ENCODE peak calls at places on chromosomes 5 and 9, in nine cellular contexts. Z, O, P, A, T, X, U, G and J are unnamed samples.

GRCh38 chr9:128232811-128233428 is 29.7 kb downstream of the DNM1 start:
- DNase-seq in X (no peak), A (no peak), Z (no peak), G (no peak), O (no peak), U (no peak), P (no peak), T (no peak), J (no peak)

GRCh38 chr9:14062449-14063187 is 251.3 kb downstream of the NFIB start:
- DNase-seq in U (peak), A (no peak), P (no peak), G (no peak), X (no peak), O (no peak), Z (no peak), T (no peak), J (no peak)

GRCh38 chr9:123049589-123050222 is 16.2 kb downstream of the GPR21 start:
- DNase-seq in O (peak), U (no peak), X (no peak), T (no peak), Z (no peak), A (no peak), P (no peak), G (no peak), J (no peak)

GRCh38 chr5:126594676-126595485 is at the start of gene ALDH7A1:
- DNase-seq in U (peak), O (peak), P (peak), X (peak), Z (peak), G (no peak), T (no peak), A (peak), J (peak)

GRCh38 chr9:114588671-114589526 is 1.3 kb downstream of the ATP6V1G1 start:
- DNase-seq in T (no peak), X (no peak), G (no peak), O (no peak), P (no peak), A (peak), U (no peak), Z (no peak), J (no peak)

GRCh38 chr5:40762716-40763115 is 7.0 kb upstream of the TTC33 start:
- DNase-seq in A (no peak), O (no peak), U (no peak), X (no peak), T (no peak), Z (no peak), G (no peak), P (no peak), J (no peak)

GRCh38 chr5:168014423-168014822 is 277.0 kb upstream of the WWC1 start:
- DNase-seq in P (no peak), A (no peak), X (no peak), O (no peak), U (no peak), Z (no peak), T (no peak), G (no peak), J (no peak)

GRCh38 chr9:85425153-85425611 is 316.6 kb downstream of the AGTPBP1 start:
- DNase-seq in T (no peak), A (peak), O (peak), P (peak), X (peak), U (peak), Z (peak), G (peak), J (peak)

GRCh38 chr5:143010335-143010734 is 240.2 kb downstream of the ARHGAP26 start:
- DNase-seq in P (no peak), X (no peak), Z (no peak), G (no peak), T (no peak), U (no peak), A (no peak), O (no peak), J (no peak)

GRCh38 chr9:99181621-99182020 is 40.1 kb downstream of the ALG2 start:
- DNase-seq in Z (no peak), O (no peak), U (no peak), G (peak), T (peak), P (no peak), A (no peak), X (no peak), J (no peak)

GRCh38 chr5:157516626-157517325 is 56.8 kb downstream of the NIPAL4 start:
- DNase-seq in O (no peak), G (no peak), P (no peak), T (no peak), U (no peak), X (no peak), A (no peak), Z (peak), J (no peak)

GRCh38 chr9:36258989-36259315 is 704 bp upstream of the GNE start:
- DNase-seq in Z (no peak), T (no peak), P (no peak), A (no peak), X (no peak), O (no peak), G (no peak), U (no peak), J (no peak)

GRCh38 chr5:115838885-115839518 is 2.4 kb downstream of the ATG12 start:
- DNase-seq in X (peak), O (peak), G (peak), U (peak), P (no peak), A (peak), T (no peak), Z (peak), J (no peak)

GRCh38 chr5:997001-997474 is 11.6 kb upstream of the NKD2 start:
- DNase-seq in T (no peak), G (no peak), X (peak), A (peak), U (no peak), P (no peak), O (peak), Z (peak), J (no peak)

GRCh38 chr5:174459832-174460448 is 264.4 kb upstream of the MSX2 start:
- DNase-seq in P (no peak), O (no peak), X (no peak), T (no peak), A (no peak), U (no peak), Z (no peak), G (no peak), J (no peak)

GRCh38 chr9:123321874-123322770 is 33.9 kb upstream of the CRB2 start:
- DNase-seq in U (no peak), O (no peak), P (no peak), X (no peak), Z (no peak), G (no peak), A (no peak), T (no peak), J (no peak)

GRCh38 chr9:89842267-89842768 is 237.5 kb downstream of the GADD45G start:
- DNase-seq in U (no peak), T (no peak), A (no peak), O (no peak), G (no peak), P (no peak), X (no peak), Z (no peak), J (no peak)

GRCh38 chr9:105254226-105254625 is 9.8 kb downstream of the SLC44A1 start:
- DNase-seq in U (no peak), P (no peak), Z (no peak), X (no peak), G (no peak), O (no peak), T (no peak), A (peak), J (no peak)

GRCh38 chr5:135251099-135251498 is 147.9 kb downstream of the MACROH2A1 start:
- DNase-seq in X (no peak), A (no peak), U (no peak), O (no peak), P (no peak), G (no peak), Z (no peak), T (no peak), J (no peak)

GRCh38 chr5:67092447-67093023 is 104.1 kb downstream of the CD180 start:
- DNase-seq in P (no peak), A (no peak), T (no peak), X (no peak), Z (no peak), G (no peak), U (no peak), O (no peak), J (no peak)

GRCh38 chr9:3992924-3993323 is 306.9 kb downstream of the GLIS3 start:
- DNase-seq in T (no peak), G (no peak), Z (no peak), X (no peak), A (no peak), O (no peak), P (no peak), U (no peak), J (no peak)

GRCh38 chr9:108766786-108767185 is 89.0 kb downstream of the ACTL7B start:
- DNase-seq in O (no peak), Z (no peak), U (no peak), T (no peak), A (no peak), X (no peak), P (no peak), G (no peak), J (no peak)

GRCh38 chr5:172175263-172175719 is 12.7 kb downstream of the STK10 start:
- DNase-seq in X (peak), Z (no peak), G (peak), P (no peak), T (peak), O (peak), A (no peak), U (no peak), J (no peak)

DNA sequence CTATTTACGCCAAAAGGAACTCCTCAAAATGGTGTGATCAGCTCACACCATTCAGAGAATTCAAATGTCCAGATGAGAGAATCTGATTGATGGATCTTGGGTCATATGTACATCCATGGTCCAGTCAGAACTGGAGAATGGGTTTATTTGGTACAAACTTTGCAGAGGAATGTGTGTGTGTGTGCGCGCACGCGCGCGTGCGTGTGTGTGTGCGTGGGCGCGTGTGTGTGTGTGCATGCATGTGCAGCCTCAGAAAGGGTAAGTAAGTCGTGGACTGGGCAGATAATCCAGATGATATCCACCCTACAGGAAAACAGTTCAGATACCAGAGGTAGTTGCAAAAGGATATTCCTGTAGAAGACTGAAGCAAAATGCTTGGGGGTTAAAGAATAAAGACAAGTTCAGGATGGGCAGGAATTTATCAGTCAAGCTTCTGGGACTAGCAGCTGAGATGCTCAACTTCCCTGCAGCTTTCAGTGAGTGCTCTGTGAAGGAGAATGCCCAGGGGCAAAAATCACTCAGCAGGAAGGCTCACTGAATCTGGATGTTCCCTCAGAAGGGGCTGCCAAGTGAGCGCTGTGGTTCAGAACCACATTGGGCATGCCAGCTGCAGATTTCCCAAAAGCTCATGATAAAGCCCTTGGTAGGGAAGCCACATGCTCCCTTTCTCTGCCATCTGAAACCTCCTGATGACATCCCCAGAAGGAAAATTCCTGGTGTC is 440.5 kb upstream of the SGCD start:
- DNase-seq in A (no peak), X (no peak), Z (no peak), T (no peak), O (no peak), P (no peak), U (no peak), G (no peak), J (no peak)
- TF ChIP-seq REST in A (no peak), X (no peak), Z (no peak), T (no peak), O (no peak), P (no peak), U (no peak), G (no peak), J (no peak)

GRCh38 chr9:15146121-15146820 is 160.7 kb downstream of the TTC39B start:
- DNase-seq in P (no peak), U (no peak), G (no peak), O (no peak), A (no peak), T (no peak), X (no peak), Z (no peak), J (no peak)

GRCh38 chr9:15139467-15139866 is 167.5 kb downstream of the TTC39B start:
- DNase-seq in A (peak), P (no peak), Z (no peak), X (no peak), G (no peak), T (no peak), U (no peak), O (no peak), J (no peak)

GRCh38 chr9:15144567-15145174 is 162.3 kb downstream of the TTC39B start:
- DNase-seq in Z (no peak), O (no peak), T (no peak), A (no peak), U (no peak), P (no peak), G (no peak), X (no peak), J (peak)

GRCh38 chr9:15147471-15147870 is 159.5 kb downstream of the TTC39B start:
- DNase-seq in A (no peak), G (no peak), U (no peak), P (no peak), X (no peak), Z (no peak), T (no peak), O (no peak), J (no peak)

DNA sequence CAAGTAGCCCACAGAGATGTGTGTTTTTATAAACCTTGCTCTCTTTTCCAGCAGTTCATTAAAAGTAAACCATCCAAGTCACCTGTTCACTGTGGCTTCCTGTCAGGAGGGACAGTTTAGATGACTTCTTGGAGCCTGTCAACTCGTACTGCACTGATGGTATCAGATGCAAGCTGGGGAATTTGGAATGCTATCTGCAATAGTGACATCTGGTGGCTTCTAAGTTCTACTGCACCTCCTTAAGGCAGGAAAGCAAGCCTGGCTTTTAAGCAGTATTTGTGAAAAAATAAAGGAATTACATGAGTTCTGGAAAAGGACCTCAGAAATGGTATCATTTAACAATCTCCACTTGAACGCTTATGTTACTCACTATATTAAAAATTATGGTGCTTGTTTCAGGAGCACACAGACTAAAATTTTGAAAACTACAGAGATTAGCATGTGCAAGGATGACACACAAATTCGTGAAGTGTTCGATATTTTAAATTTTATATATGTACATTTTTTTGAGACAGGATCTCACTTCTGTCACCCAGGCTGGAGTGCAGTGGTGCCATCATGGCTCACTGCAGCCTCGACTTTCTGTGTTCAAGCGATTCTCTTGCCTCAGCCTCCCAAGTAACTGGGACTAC is 164.0 kb downstream of the TTC39B start:
- DNase-seq in T (no peak), Z (peak), P (no peak), U (peak), O (peak), X (peak), A (peak), G (peak), J (peak)
- TF ChIP-seq REST in T (no peak), Z (no peak), P (no peak), U (no peak), O (no peak), X (no peak), A (no peak), G (no peak), J (no peak)

DNA sequence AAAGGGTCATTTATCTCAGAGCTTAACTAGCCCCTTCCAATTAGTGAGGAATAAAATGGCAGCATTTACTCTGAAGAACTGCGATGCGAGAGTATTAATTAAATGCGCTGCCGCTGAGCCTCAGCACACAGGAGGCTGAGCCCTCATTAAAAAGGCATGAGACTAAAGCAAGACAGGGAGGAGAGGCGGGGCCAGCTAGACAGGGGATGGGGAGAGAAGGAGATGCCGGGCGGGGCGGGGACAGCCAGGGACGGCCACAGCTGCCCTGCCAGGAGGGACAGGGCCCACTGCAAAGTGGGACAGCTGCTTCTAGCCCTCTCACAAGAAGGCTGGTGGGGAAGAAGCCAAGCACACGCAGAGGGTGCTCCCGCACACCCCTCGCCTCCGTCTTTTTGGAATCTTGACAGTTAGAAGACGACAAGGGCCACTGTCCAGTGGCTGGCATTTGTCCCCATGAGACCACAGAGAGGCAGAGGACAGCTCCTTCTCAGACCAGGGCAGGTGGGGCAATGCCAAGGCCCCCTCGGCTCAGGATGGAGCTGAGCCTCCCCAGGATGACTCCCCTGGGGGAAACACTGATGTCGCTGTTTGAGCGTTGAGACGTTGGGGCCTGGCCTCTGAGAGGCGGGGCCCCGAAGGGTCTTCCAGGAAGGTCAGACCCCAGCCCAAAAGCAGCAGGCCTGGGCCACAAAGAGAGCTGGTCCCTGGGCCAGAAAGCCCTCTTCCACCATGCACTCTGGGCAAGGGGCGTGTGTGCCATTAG is 26.9 kb downstream of the ADAMTS2 start:
- DNase-seq in A (no peak), T (no peak), G (no peak), O (no peak), P (no peak), U (no peak), X (no peak), Z (no peak), J (no peak)
- TF ChIP-seq REST in A (no peak), T (no peak), G (no peak), O (no peak), P (no peak), U (no peak), X (no peak), Z (no peak), J (no peak)

GRCh38 chr5:122844916-122845252 is 529 bp upstream of the SNX24 start:
- DNase-seq in G (no peak), O (no peak), U (no peak), P (no peak), Z (peak), T (no peak), X (no peak), A (no peak), J (no peak)

GRCh38 chr5:122844136-122844915 is 1.1 kb upstream of the SNX24 start:
- DNase-seq in Z (no peak), O (peak), U (no peak), A (peak), T (no peak), P (no peak), X (peak), G (no peak), J (no peak)

GRCh38 chr5:122845253-122846050 is at the start of gene SNX24:
- DNase-seq in U (peak), A (peak), X (peak), T (no peak), O (peak), P (no peak), Z (peak), G (peak), J (peak)

GRCh38 chr5:122847687-122848081 is 2.3 kb downstream of the SNX24 start:
- DNase-seq in G (no peak), X (no peak), A (no peak), Z (no peak), P (no peak), U (no peak), O (peak), T (no peak), J (no peak)

GRCh38 chr5:122846051-122846567 is 696 bp downstream of the SNX24 start:
- DNase-seq in G (no peak), T (no peak), X (no peak), A (peak), U (peak), P (no peak), Z (peak), O (peak), J (no peak)
- TF ChIP-seq REST in G (no peak), T (no peak), X (no peak), A (no peak), U (no peak), P (no peak), Z (no peak), O (no peak), J (no peak)

GRCh38 chr5:78893959-78894676 is 91.0 kb downstream of the ARSB start:
- DNase-seq in Z (no peak), U (no peak), T (no peak), G (no peak), A (no peak), O (no peak), P (no peak), X (no peak), J (no peak)
- TF ChIP-seq REST in Z (no peak), U (no peak), T (no peak), G (no peak), A (no peak), O (no peak), P (no peak), X (no peak), J (no peak)

DNA sequence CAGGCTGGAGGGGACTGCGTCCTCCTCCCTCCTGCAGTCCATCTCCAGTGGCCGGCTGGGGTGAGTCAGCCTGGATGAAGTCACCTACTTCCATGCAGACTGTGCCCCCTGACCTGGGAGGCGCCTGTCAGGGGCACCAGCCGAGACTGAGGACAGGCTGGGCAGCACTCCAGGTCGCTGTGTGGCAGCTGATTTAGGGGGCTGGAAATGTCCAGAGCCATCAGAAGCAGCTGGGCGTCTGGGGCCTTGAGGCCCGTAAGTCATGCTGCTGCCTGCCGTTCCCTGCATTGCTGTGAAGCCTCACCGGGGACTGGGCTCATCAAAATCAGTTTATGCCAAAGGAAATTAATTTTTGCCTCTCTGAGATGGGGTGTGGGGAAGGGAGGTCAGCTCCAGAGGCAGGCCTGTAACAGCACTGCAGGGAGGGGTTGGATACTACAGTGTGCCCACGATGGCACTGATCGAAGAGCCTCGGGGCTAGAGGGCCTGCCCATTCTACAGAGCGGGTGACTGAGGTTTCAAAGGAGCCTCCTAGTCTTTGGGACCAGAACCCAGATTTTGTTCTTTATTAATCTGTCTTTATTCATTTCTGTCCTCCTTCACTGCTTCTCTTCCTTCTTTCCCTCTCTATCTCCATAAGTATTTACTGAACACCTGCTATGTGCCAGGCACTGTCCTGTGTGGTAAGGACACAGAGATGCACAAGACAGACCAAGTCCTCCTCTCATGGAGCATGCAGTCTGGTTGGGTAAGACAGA is 70.4 kb upstream of the PSD2 start:
- DNase-seq in A (no peak), X (peak), O (peak), Z (peak), G (no peak), P (no peak), U (peak), T (no peak), J (no peak)
- TF ChIP-seq REST in A (no peak), X (no peak), O (no peak), Z (no peak), G (no peak), P (no peak), U (no peak), T (no peak), J (no peak)